ENCODE peak calls at places on chromosomes 13 and 19, in four cellular contexts. R is A549, P is K562, H is GM12878. G is an unnamed sample.

GRCh38 chr13:20431080-20431479 is 94.6 kb downstream of the CRYL1 start:
- DNase-seq in R (no peak), P (no peak), H (no peak), G (peak)

GRCh38 chr13:53250272-53250875 is 221.8 kb downstream of the OLFM4 start:
- DNase-seq in P (peak), R (peak), H (peak), G (peak)

GRCh38 chr13:29802621-29803020 is 47.8 kb downstream of the UBL3 start:
- DNase-seq in P (no peak), H (no peak), R (no peak), G (no peak)

GRCh38 chr19:58575183-58576041 is 2.3 kb upstream of the MZF1 start:
- DNase-seq in P (peak), R (peak), H (peak), G (peak)

GRCh38 chr13:48902421-48902820 is 73.3 kb upstream of the FNDC3A start:
- DNase-seq in H (no peak), R (no peak), P (no peak), G (peak)

GRCh38 chr19:58033741-58034475 is at the start of gene ZSCAN1:
- DNase-seq in P (no peak), H (no peak), R (no peak), G (no peak)

GRCh38 chr13:74090397-74090796 is 43.8 kb downstream of the KLF12 start:
- DNase-seq in H (no peak), P (no peak), R (no peak), G (no peak)

GRCh38 chr13:25292301-25292700 is 5.0 kb upstream of the MTMR6 start:
- DNase-seq in R (no peak), P (peak), H (no peak), G (peak)

GRCh38 chr13:49055021-49055420 is 79.3 kb downstream of the FNDC3A start:
- DNase-seq in P (no peak), H (no peak), R (no peak), G (no peak)

GRCh38 chr13:83215627-83216026 is 666.6 kb downstream of the SLITRK1 start:
- DNase-seq in H (no peak), P (no peak), R (no peak), G (no peak)

GRCh38 chr19:4914736-4915501 is 5.6 kb downstream of the UHRF1 start:
- DNase-seq in R (peak), P (peak), H (no peak), G (no peak)

GRCh38 chr13:65789815-65790214 is 1440.3 kb downstream of the PCDH9 start:
- DNase-seq in H (no peak), P (no peak), R (peak), G (no peak)

GRCh38 chr19:36103040-36103626 is 7.8 kb upstream of the OVOL3 start:
- DNase-seq in R (no peak), H (no peak), P (no peak), G (no peak)

GRCh38 chr19:31350033-31350692 is 927 bp upstream of the TSHZ3 start:
- DNase-seq in H (no peak), P (peak), R (no peak), G (no peak)

GRCh38 chr13:46160474-46161066 is 21.4 kb downstream of the LCP1 start:
- DNase-seq in P (peak), R (peak), H (no peak), G (peak)

GRCh38 chr13:40982772-40983171 is 36.3 kb downstream of the ELF1 start:
- DNase-seq in P (no peak), H (peak), R (no peak), G (peak)
- TF ChIP-seq POLR2A in P (no peak), H (no peak), R (no peak), G (peak)

GRCh38 chr19:30319876-30320275 is 52.3 kb upstream of the ZNF536 start:
- DNase-seq in H (no peak), P (no peak), R (no peak), G (no peak)

GRCh38 chr19:30318936-30319335 is 53.2 kb upstream of the ZNF536 start:
- DNase-seq in R (no peak), H (no peak), P (no peak), G (no peak)

GRCh38 chr19:30320466-30320865 is 51.7 kb upstream of the ZNF536 start:
- DNase-seq in R (no peak), P (no peak), H (no peak), G (no peak)

GRCh38 chr19:30318261-30318660 is 53.9 kb upstream of the ZNF536 start:
- DNase-seq in H (no peak), R (no peak), P (no peak), G (no peak)

DNA sequence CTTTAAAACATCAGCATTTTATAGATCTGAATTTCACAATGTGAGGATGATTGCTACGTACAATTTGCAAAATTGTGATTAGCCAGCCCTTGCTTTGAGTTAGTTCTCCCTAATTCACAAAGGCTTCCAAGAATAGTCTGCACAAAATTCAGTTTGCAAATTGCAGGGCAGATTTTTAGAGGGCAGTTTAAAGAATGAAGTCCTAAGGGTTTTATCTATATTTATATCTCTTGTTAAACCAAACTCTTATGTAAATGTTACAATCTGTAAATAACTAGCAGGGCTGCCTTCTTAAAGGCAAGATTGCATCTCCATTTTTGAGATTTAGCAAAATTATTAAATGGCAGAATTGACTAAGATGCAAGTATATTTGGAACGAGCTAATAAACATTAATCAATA is 52.8 kb upstream of the ZNF536 start:
- DNase-seq in P (no peak), H (no peak), R (no peak), G (no peak)
- TF ChIP-seq MYC in P (no peak), H (no peak), R (no peak), G (no peak)

DNA sequence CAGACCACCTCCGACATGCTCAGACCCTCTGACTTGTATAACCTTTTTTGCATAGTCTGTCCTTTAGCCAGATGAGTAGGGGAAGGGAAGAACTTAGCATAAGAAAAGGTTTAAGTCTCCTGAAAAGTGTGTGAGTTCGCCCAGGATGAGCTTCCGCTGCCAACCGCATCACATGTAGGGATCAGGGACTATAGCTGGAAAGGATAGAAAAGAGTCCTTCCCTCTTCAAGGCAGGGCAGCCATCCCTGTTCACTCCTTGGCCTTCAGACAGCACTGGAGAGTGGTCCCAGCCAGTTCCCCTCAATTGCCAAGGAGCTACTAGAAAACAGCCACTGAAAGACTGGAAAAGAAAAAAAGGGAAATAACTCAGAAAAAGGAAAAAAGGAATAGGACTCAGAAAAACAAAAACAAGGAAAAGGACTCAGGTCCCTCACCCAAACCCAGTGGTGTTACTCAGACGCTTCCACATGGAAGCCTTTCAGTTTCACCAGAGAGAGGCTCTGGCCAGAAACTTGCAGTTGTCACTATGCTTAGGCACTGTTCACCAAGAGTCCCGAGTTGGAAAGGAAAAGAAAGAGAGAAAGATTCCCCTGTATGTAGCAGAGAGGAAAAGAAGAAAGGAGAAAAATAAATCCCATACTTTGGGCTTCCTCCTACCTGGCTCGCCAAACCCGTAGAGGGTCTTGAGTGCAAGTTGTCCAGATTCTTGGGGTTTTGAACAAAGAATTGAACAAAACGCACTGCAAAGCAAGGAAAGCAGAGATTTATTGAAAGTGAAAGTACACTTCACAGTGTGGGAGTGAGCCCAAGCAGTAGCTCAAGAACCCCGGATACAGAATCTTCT is 5.6 kb upstream of the TM9SF2 start:
- DNase-seq in R (no peak), P (no peak), H (no peak), G (no peak)
- TF ChIP-seq POLR2A in R (no peak), P (no peak), H (no peak), G (no peak)

DNA sequence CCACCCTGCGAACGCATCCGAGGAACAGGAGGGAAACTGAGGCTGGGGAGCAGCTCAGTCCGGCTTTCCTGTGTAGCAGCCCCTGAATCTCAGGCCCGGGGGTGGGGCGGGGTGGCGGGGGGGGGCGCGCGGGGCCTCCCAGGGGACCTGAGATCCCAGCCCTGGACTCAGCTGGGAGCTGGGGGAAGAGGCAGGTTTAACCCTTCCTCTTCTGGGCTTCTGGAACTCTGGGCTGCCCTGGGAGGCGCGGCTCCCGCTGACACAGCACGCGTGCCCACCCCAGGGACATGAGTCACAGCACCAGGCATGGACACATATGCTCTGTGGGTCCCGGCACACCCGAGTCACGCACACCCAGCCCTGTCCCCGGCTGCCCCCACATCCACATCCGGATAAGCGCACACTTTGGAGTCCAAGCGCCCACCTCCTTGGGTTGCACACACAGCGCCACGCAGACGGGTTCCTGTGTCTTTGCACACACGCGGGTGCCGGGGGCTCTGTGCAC is 3.5 kb upstream of the CIRBP start:
- DNase-seq in H (no peak), R (peak), P (no peak), G (peak)
- TF ChIP-seq MYC in H (no peak), R (no peak), P (no peak), G (no peak)

DNA sequence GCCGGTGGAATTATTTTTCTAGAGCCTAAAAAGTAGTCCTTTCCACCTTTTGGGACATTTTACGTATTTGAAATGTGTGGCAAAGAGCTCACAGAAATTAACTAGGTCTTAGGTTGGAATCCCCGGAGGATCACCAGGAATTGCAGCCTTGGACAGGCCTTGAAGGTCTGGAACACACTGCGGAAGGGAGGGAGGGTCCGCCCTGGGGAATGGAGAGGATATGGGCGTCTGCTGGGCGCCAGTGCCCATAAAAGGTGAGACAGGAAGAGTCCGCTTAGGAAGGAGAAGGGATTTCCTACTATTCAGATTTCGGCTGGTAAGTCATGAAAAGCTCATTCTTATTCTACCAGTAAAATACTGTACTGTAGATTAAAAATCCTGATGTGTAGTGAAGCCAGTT is 111.9 kb downstream of the COL4A2 start:
- DNase-seq in H (no peak), R (peak), P (no peak), G (no peak)
- TF ChIP-seq POLR2A in H (no peak), R (no peak), P (no peak), G (no peak)

G was measured in NB4.